ENCODE peak calls at places on chromosomes 4 and X, in five cellular contexts. F is prostate gland; D is activated CD4-positive, alpha-beta T cell treated with anti-CD3 and anti-CD28 coated beads, Interleukin-2, amount 10 ng/mL, durations not matched to agents 7 days and 5 days; K is effector memory CD8-positive, alpha-beta T cell; B is RPMI7951. L is an unnamed sample.

GRCh38 chr4:15717647-15718416 is 15.0 kb downstream of the BST1 start:
- DNase-seq in F (no peak), D (no peak), K (no peak), B (no peak), L (no peak)

GRCh38 chr4:79178770-79179169 is 147.1 kb downstream of the NAA11 start:
- DNase-seq in F (peak), D (no peak), K (no peak), B (no peak), L (no peak)

GRCh38 chrX:74925210-74926088 is at the start of gene NEXMIF:
- DNase-seq in F (peak), D (peak), K (no peak), B (peak), L (peak)

GRCh38 chr4:59920414-59920813 is 1279.7 kb upstream of the ADGRL3 start:
- DNase-seq in F (no peak), D (no peak), K (no peak), B (no peak), L (no peak)

GRCh38 chr4:57303012-57303751 is 193.0 kb upstream of the IGFBP7 start:
- DNase-seq in F (no peak), D (no peak), K (no peak), B (peak), L (no peak)

GRCh38 chr4:88158360-88159136 is at the start of gene ABCG2:
- DNase-seq in F (no peak), D (peak), K (peak), B (peak), L (peak)

GRCh38 chr4:140807491-140808257 is 51.5 kb upstream of the TBC1D9 start:
- DNase-seq in F (no peak), D (no peak), K (no peak), B (no peak), L (no peak)

GRCh38 chr4:7737752-7738457 is 201.8 kb downstream of the AFAP1 start:
- DNase-seq in F (no peak), D (no peak), K (no peak), B (no peak), L (no peak)

GRCh38 chr4:10584042-10584441 is 100.5 kb downstream of the CLNK start:
- DNase-seq in F (no peak), D (no peak), K (no peak), B (peak), L (no peak)

GRCh38 chrX:1506916-1507315 is 30.1 kb downstream of the P2RY8 start:
- DNase-seq in F (no peak), D (no peak), K (no peak), B (no peak), L (no peak)

GRCh38 chrX:69993494-69993893 is 56.2 kb downstream of the AWAT2 start:
- DNase-seq in F (no peak), D (no peak), K (no peak), B (no peak), L (no peak)

GRCh38 chrX:13752646-13753045 is 18.1 kb downstream of the OFD1 start:
- DNase-seq in F (no peak), D (no peak), K (no peak), B (no peak), L (no peak)

GRCh38 chr4:126957555-126958440 is 675.0 kb upstream of the INTU start:
- DNase-seq in F (no peak), D (no peak), K (no peak), B (peak), L (no peak)

GRCh38 chr4:75545526-75545925 is 10.3 kb upstream of the ODAPH start:
- DNase-seq in F (no peak), D (no peak), K (no peak), B (peak), L (no peak)

L was measured in CD4-positive, alpha-beta memory T cell.